ENCODE peak calls at places on chromosomes 4 and X, in five cellular contexts. Z is H9, T is HCT116, G is Karpas-422, B is GM23248. U is an unnamed sample.

GRCh38 chrX:40006025-40007017 is 91.4 kb downstream of the BCOR start:
- DNase-seq in Z (peak; percentile 83), T (no peak), G (no peak), B (peak; percentile 43), U (peak; percentile 65)

GRCh38 chr4:148196168-148196567 is 246.0 kb downstream of the NR3C2 start:
- DNase-seq in Z (no peak), T (no peak), G (no peak), B (no peak), U (no peak)

GRCh38 chrX:103248553-103248952 is 6.4 kb downstream of the TCEAL8 start:
- DNase-seq in Z (no peak), T (peak; percentile 8), G (peak; percentile 67), B (peak; percentile 24), U (peak; percentile 51)

GRCh38 chrX:136689441-136689840 is 41.5 kb downstream of the CD40LG start:
- DNase-seq in Z (no peak), T (no peak), G (no peak), B (no peak), U (peak; percentile 27)

GRCh38 chr4:26061248-26061986 is 147.4 kb downstream of the SMIM20 start:
- DNase-seq in Z (peak; percentile 72), T (peak; percentile 63), G (peak; percentile 82), B (peak; percentile 45), U (peak; percentile 36)

GRCh38 chr4:16875487-16875886 is 23.0 kb downstream of the LDB2 start:
- DNase-seq in Z (no peak), T (no peak), G (no peak), B (peak; percentile 97), U (peak; percentile 2)

GRCh38 chrX:1244164-1245076 is 24.2 kb upstream of the CSF2RA start:
- DNase-seq in Z (peak; percentile 85), T (no peak), G (no peak), B (no peak), U (peak; percentile 51)

GRCh38 chr4:82125863-82126297 is 247.9 kb downstream of the HNRNPD start:
- DNase-seq in Z (no peak), T (no peak), G (no peak), B (no peak), U (no peak)

GRCh38 chrX:65821721-65822496 is 154.5 kb downstream of the MSN start:
- DNase-seq in Z (no peak), T (no peak), G (no peak), B (peak; percentile 1), U (no peak)

GRCh38 chrX:27599928-27600327 is 9.8 kb downstream of the DCAF8L2 start:
- DNase-seq in Z (no peak), T (no peak), G (no peak), B (peak; percentile 0), U (no peak)

GRCh38 chr4:105624530-105624929 is 72.1 kb downstream of the ARHGEF38 start:
- DNase-seq in Z (no peak), T (no peak), G (no peak), B (peak; percentile 63), U (no peak)

GRCh38 chrX:147912093-147912801 is 528 bp downstream of the FMR1 start:
- DNase-seq in Z (no peak), T (no peak), G (peak; percentile 80), B (peak; percentile 67), U (no peak)

GRCh38 chrX:152912121-152912520 is 14.3 kb downstream of the ZNF185 start:
- DNase-seq in Z (peak; percentile 48), T (no peak), G (peak; percentile 81), B (no peak), U (no peak)

GRCh38 chr4:94870151-94870550 is 112.4 kb downstream of the BMPR1B start:
- DNase-seq in Z (no peak), T (no peak), G (no peak), B (peak; percentile 14), U (no peak)

GRCh38 chrX:2533424-2533823 is 32.6 kb upstream of the DHRSX start:
- DNase-seq in Z (no peak), T (no peak), G (no peak), B (no peak), U (no peak)

GRCh38 chr4:116357758-116358157 is 727.6 kb downstream of the TRAM1L1 start:
- DNase-seq in Z (no peak), T (no peak), G (peak; percentile 42), B (peak; percentile 2), U (peak; percentile 6)

DNA sequence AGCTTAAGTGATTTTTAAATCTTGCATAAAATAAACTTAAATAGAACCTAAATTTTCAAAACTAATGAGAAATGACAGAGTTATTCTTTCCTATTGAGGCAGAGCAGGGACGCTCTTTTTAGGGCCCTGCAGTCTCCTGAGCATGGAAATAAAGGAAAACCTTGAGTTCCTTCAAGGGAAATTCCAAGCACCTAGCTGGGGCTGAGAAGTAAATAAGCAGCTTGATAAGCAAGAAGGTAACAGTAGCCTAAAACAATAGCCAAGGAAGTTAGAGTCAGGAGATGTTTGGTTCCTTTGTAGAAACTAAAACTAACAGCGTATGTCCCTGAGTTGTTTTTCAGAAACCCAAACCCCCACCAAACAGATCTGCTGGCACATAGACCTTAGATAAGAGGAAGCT is 174.6 kb downstream of the COL25A1 start:
- DNase-seq in Z (no peak), T (no peak), G (no peak), B (no peak), U (no peak)
- H2AFZ ChIP-seq in Z (peak overlapping the region; percentile 29), T (no peak overlapping the region), G (no peak overlapping the region), B (no peak overlapping the region), U (no peak overlapping the region)

GRCh38 chr4:19329077-19329476 is 922.6 kb upstream of the SLIT2 start:
- DNase-seq in Z (no peak), T (no peak), G (no peak), B (no peak), U (no peak)
- H2AFZ ChIP-seq in Z (no peak overlapping the region), T (no peak overlapping the region), G (no peak overlapping the region), B (no peak overlapping the region), U (no peak overlapping the region)

DNA sequence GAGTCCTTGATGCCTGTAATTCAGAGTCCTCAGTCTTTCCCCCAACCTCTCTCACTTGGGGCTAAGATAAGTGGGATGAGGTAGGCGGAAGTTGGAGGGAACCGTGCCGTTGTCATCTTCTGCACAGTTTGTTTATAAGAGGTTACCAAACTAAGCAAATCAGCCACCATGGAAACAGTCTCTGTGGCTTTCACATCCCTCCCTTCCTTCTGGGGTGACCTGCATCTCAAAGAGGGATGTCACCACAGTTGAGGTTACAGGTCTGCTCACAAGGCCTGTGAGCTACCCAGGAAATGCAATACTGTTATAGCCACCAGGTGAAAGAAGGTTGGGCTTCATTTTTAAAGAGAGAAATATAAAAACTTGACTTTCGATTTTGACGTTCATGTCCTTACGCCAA is 26.3 kb downstream of the RTL5 start:
- DNase-seq in Z (no peak), T (no peak), G (no peak), B (no peak), U (no peak)
- H2AFZ ChIP-seq in Z (no peak overlapping the region), T (no peak overlapping the region), G (no peak overlapping the region), B (no peak overlapping the region), U (no peak overlapping the region)

GRCh38 chr4:126440297-126440696 is 1125.5 kb downstream of the FAT4 start:
- DNase-seq in Z (no peak), T (no peak), G (no peak), B (no peak), U (no peak)

GRCh38 chr4:126446917-126447316 is 1132.2 kb downstream of the FAT4 start:
- DNase-seq in Z (no peak), T (no peak), G (no peak), B (no peak), U (no peak)

GRCh38 chr4:126445596-126445995 is 1130.8 kb downstream of the FAT4 start:
- DNase-seq in Z (no peak), T (no peak), G (no peak), B (peak; percentile 1), U (no peak)

DNA sequence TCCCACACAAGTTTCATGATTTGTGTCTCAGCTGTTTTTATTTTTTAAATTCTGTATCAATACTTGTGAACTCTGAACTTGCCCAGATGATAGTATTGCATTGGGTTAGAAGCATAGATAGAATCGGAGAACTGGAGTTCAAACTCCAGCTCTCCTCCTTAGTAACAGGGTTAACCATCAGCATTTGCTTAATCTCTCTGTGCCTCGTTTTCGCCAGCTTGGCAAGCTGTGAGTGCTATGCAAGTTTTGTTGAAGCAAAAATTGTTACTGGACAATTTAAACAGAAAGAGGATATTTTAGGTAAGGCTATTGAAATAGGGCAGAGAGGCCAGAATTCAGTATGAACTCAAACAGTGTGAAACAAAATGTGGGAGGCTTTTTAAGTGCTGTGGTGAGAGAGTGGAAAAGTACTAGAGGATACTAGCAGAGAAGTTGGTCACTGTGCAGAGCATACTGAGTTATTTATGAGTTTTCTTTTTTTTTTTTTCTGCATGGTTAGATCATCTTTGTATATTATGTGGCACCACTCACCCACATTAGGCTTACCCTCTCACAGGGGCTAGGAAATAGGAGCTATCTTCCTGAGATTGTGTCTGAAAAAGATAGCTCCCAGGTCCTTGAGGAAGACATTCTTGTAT is 1126.5 kb downstream of the FAT4 start:
- DNase-seq in Z (no peak), T (no peak), G (no peak), B (peak; percentile 3), U (no peak)
- H2AFZ ChIP-seq in Z (no peak overlapping the region), T (no peak overlapping the region), G (no peak overlapping the region), B (peak overlapping the region; percentile 50), U (no peak overlapping the region)

GRCh38 chr4:38241541-38241940 is 281.3 kb downstream of the PTTG2 start:
- DNase-seq in Z (no peak), T (no peak), G (no peak), B (peak; percentile 21), U (peak; percentile 47)
- H2AFZ ChIP-seq in Z (no peak overlapping the region), T (peak overlapping the region; percentile 3), G (no peak overlapping the region), B (no peak overlapping the region), U (no peak overlapping the region)

GRCh38 chrX:119971184-119971583 is 27.6 kb upstream of the NKAP start:
- DNase-seq in Z (no peak), T (no peak), G (peak; percentile 19), B (no peak), U (no peak)
- H2AFZ ChIP-seq in Z (no peak overlapping the region), T (no peak overlapping the region), G (no peak overlapping the region), B (no peak overlapping the region), U (no peak overlapping the region)

DNA sequence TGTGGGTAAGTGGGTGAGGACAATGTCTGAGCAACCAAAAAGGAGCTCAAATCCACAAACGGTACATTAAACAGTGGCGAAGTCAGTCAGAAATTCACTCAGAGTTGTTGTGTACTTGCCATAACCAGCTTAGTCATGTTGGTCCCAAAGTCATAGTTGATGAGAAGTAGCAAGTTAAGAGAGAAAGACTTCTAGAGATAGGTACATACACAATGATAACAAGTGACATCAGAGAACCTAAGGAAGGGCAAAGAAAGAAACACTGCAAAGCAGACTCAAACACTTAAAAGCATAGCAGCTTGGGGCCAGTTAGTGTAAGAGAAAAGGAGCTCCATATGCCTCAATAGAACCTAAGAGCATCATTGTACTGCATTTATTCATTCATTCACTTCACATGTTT is 30.2 kb downstream of the DYNLT3 start:
- DNase-seq in Z (no peak), T (no peak), G (peak; percentile 68), B (no peak), U (no peak)
- H2AFZ ChIP-seq in Z (no peak overlapping the region), T (no peak overlapping the region), G (peak overlapping the region; percentile 46), B (no peak overlapping the region), U (no peak overlapping the region)